ENCODE peak calls at places on chromosomes 3 and 15, in six cellular contexts. K is M059J, V is left kidney, R is psoas muscle, N is DMS 273 treated with DMSO at 0.1 percent for 48 hours, X is GM03348. L is an unnamed sample.

GRCh38 chr3:14788644-14789043 is 30.1 kb upstream of the FGD5 start:
- DNase-seq in K (peak; percentile 5), V (no peak), R (no peak), N (no peak), X (no peak), L (no peak)

GRCh38 chr3:136817448-136817847 is 1.5 kb upstream of the SLC35G2 start:
- DNase-seq in K (peak; percentile 71), V (peak; percentile 21), R (no peak), N (no peak), X (no peak), L (no peak)

GRCh38 chr3:13479332-13479581 is 849 bp upstream of the HDAC11 start:
- DNase-seq in K (no peak), V (no peak), R (peak; percentile 76), N (no peak), X (peak; percentile 75), L (peak; percentile 70)

GRCh38 chr3:73707772-73708171 is 83.0 kb upstream of the PDZRN3 start:
- DNase-seq in K (no peak), V (no peak), R (no peak), N (no peak), X (peak; percentile 27), L (no peak)

GRCh38 chr15:78242128-78242527 is 7.8 kb upstream of the ACSBG1 start:
- DNase-seq in K (no peak), V (peak; percentile 30), R (no peak), N (no peak), X (peak; percentile 43), L (no peak)

GRCh38 chr3:23202203-23202920 is 765 bp upstream of the UBE2E2 start:
- DNase-seq in K (no peak), V (no peak), R (no peak), N (no peak), X (no peak), L (no peak)

GRCh38 chr3:170275832-170276231 is 53.6 kb downstream of the PRKCI start:
- DNase-seq in K (no peak), V (no peak), R (no peak), N (no peak), X (no peak), L (no peak)

GRCh38 chr15:66253643-66254363 is at the start of gene MEGF11:
- DNase-seq in K (peak; percentile 23), V (peak; percentile 63), R (no peak), N (no peak), X (peak; percentile 71), L (peak; percentile 43)

GRCh38 chr3:140850210-140850955 is 91.3 kb upstream of the SLC25A36 start:
- DNase-seq in K (peak; percentile 73), V (no peak), R (no peak), N (no peak), X (no peak), L (no peak)

GRCh38 chr15:94414921-94415320 is 183.6 kb downstream of the MCTP2 start:
- DNase-seq in K (no peak), V (peak; percentile 72), R (no peak), N (no peak), X (no peak), L (no peak)

GRCh38 chr3:30167511-30168135 is 438.8 kb upstream of the TGFBR2 start:
- DNase-seq in K (peak; percentile 48), V (peak; percentile 15), R (no peak), N (no peak), X (no peak), L (no peak)

GRCh38 chr3:157810924-157811718 is 295.1 kb downstream of the SHOX2 start:
- DNase-seq in K (peak; percentile 24), V (peak; percentile 26), R (no peak), N (peak; percentile 39), X (no peak), L (no peak)

GRCh38 chr3:123202451-123202850 is 708 bp downstream of the SEC22A start:
- DNase-seq in K (peak; percentile 22), V (peak; percentile 52), R (no peak), N (no peak), X (peak; percentile 13), L (no peak)

GRCh38 chr3:10332481-10333358 is 11.8 kb upstream of the SEC13 start:
- DNase-seq in K (no peak), V (no peak), R (peak; percentile 11), N (no peak), X (no peak), L (no peak)

GRCh38 chr3:60463655-60464054 is 787.6 kb downstream of the FHIT start:
- DNase-seq in K (no peak), V (no peak), R (no peak), N (no peak), X (no peak), L (no peak)

GRCh38 chr15:40087991-40088928 is 20.4 kb downstream of the BMF start:
- DNase-seq in K (peak; percentile 75), V (no peak), R (peak; percentile 89), N (no peak), X (peak; percentile 49), L (peak; percentile 66)

GRCh38 chr3:4533489-4534443 is 40.6 kb downstream of the ITPR1 start:
- DNase-seq in K (peak; percentile 49), V (peak; percentile 79), R (no peak), N (peak; percentile 68), X (no peak), L (peak; percentile 54)

GRCh38 chr3:23865595-23866396 is 51.0 kb downstream of the NKIRAS1 start:
- DNase-seq in K (peak; percentile 75), V (peak; percentile 92), R (no peak), N (no peak), X (no peak), L (no peak)

GRCh38 chr15:80750591-80750990 is 28.6 kb upstream of the CEMIP start:
- DNase-seq in K (no peak), V (peak; percentile 73), R (no peak), N (no peak), X (no peak), L (no peak)

GRCh38 chr3:134419214-134419965 is 45.1 kb upstream of the AMOTL2 start:
- DNase-seq in K (no peak), V (peak; percentile 82), R (no peak), N (no peak), X (no peak), L (no peak)

GRCh38 chr15:98599911-98600685 is 48.2 kb upstream of the IGF1R start:
- DNase-seq in K (peak; percentile 36), V (peak; percentile 73), R (peak; percentile 47), N (no peak), X (peak; percentile 52), L (peak; percentile 29)

GRCh38 chr3:131491084-131491483 is 11.7 kb downstream of the MRPL3 start:
- DNase-seq in K (no peak), V (no peak), R (no peak), N (no peak), X (no peak), L (no peak)

GRCh38 chr3:126954141-126954845 is 28.6 kb upstream of the PLXNA1 start:
- DNase-seq in K (peak; percentile 54), V (no peak), R (peak; percentile 36), N (no peak), X (no peak), L (peak; percentile 7)